ENCODE peak calls at places on chromosomes 7 and 10, in six cellular contexts. R is fibroblast of lung, D is cardiac muscle cell, C is transverse colon, Z is adrenal gland, H is spleen. K is an unnamed sample. For H3K27me3 and H3K4me1, the result is how much of the 10 kb centered on the place peaks cover.

GRCh38 chr7:36985866-36986402 is 261.6 kb upstream of the AOAH start:
- DNase-seq in R (no peak), D (no peak), C (no peak), Z (no peak), H (no peak), K (no peak)

GRCh38 chr7:148110097-148110868 is 480.3 kb upstream of the C7orf33 start:
- DNase-seq in R (no peak), D (peak), C (no peak), Z (peak), H (no peak), K (peak)

GRCh38 chr7:85294176-85294575 is 107.3 kb upstream of the SEMA3D start:
- DNase-seq in R (no peak), D (no peak), C (no peak), Z (no peak), H (no peak), K (no peak)

GRCh38 chr7:76310102-76310957 is 7.9 kb downstream of the HSPB1 start:
- DNase-seq in R (no peak), D (no peak), C (peak), Z (peak), H (no peak), K (no peak)

GRCh38 chr10:99372546-99373271 is 43.6 kb downstream of the CNNM1 start:
- DNase-seq in R (peak), D (no peak), C (no peak), Z (no peak), H (no peak), K (no peak)

GRCh38 chr7:66303454-66304160 is 98.5 kb downstream of the TPST1 start:
- DNase-seq in R (no peak), D (no peak), C (no peak), Z (no peak), H (no peak), K (no peak)

GRCh38 chr7:77367976-77368375 is 48.2 kb downstream of the GSAP start:
- DNase-seq in R (no peak), D (no peak), C (no peak), Z (no peak), H (no peak), K (no peak)

GRCh38 chr7:45073031-45073842 is 15.5 kb downstream of the NACAD start:
- DNase-seq in R (no peak), D (no peak), C (no peak), Z (no peak), H (peak), K (no peak)

GRCh38 chr10:92567952-92568600 is 5.8 kb downstream of the IDE start:
- DNase-seq in R (peak), D (no peak), C (no peak), Z (no peak), H (no peak), K (no peak)

GRCh38 chr7:80848841-80849240 is 70.0 kb downstream of the SEMA3C start:
- DNase-seq in R (no peak), D (no peak), C (no peak), Z (no peak), H (no peak), K (no peak)

GRCh38 chr7:99557940-99558305 is 519 bp upstream of the ZNF655 start:
- DNase-seq in R (no peak), D (no peak), C (no peak), Z (no peak), H (no peak), K (no peak)

GRCh38 chr7:150410680-150411346 is 31.7 kb downstream of the ZNF775 start:
- DNase-seq in R (no peak), D (no peak), C (no peak), Z (no peak), H (no peak), K (no peak)

GRCh38 chr7:36135700-36136099 is 17.4 kb upstream of the EEPD1 start:
- DNase-seq in R (no peak), D (no peak), C (no peak), Z (no peak), H (no peak), K (no peak)

GRCh38 chr7:42991024-42991423 is 58.8 kb downstream of the MRPL32 start:
- DNase-seq in R (peak), D (no peak), C (no peak), Z (no peak), H (no peak), K (no peak)

GRCh38 chr10:83075395-83076072 is 1063.8 kb upstream of the GHITM start:
- DNase-seq in R (no peak), D (no peak), C (no peak), Z (no peak), H (no peak), K (no peak)

GRCh38 chr7:45597286-45597984 is 23.3 kb downstream of the ADCY1 start:
- DNase-seq in R (no peak), D (no peak), C (no peak), Z (no peak), H (no peak), K (no peak)

GRCh38 chr7:49787980-49788379 is 14.5 kb downstream of the VWC2 start:
- DNase-seq in R (no peak), D (no peak), C (no peak), Z (no peak), H (no peak), K (no peak)

GRCh38 chr10:22319559-22320558 is 1.0 kb upstream of the BMI1 start:
- DNase-seq in R (no peak), D (no peak), C (no peak), Z (no peak), H (no peak), K (no peak)

GRCh38 chr7:47779341-47779771 is 168.9 kb downstream of the PKD1L1 start:
- DNase-seq in R (no peak), D (no peak), C (no peak), Z (no peak), H (no peak), K (no peak)

GRCh38 chr10:6292741-6293151 is 90.0 kb downstream of the PFKFB3 start:
- DNase-seq in R (no peak), D (no peak), C (no peak), Z (no peak), H (no peak), K (no peak)

GRCh38 chr10:5534880-5535856 is 10.4 kb downstream of the CALML3 start:
- DNase-seq in R (peak), D (no peak), C (no peak), Z (no peak), H (peak), K (peak)

GRCh38 chr7:108459922-108460551 is 3.8 kb upstream of the NRCAM start:
- DNase-seq in R (peak), D (peak), C (no peak), Z (peak), H (no peak), K (peak)

GRCh38 chr7:18861514-18861913 is 255.9 kb downstream of the TWIST1 start:
- DNase-seq in R (peak), D (no peak), C (no peak), Z (no peak), H (no peak), K (no peak)

GRCh38 chr10:77524300-77524711 is 113.3 kb downstream of the KCNMA1 start:
- DNase-seq in R (peak), D (no peak), C (no peak), Z (no peak), H (no peak), K (no peak)

GRCh38 chr10:86964061-86964846 is 4.0 kb upstream of the ADIRF start:
- DNase-seq in R (no peak), D (no peak), C (no peak), Z (no peak), H (peak), K (no peak)

GRCh38 chr10:104308439-104308903 is 29.8 kb downstream of the ITPRIP start:
- DNase-seq in R (peak), D (no peak), C (no peak), Z (no peak), H (no peak), K (no peak)

GRCh38 chr10:62183857-62184805 is 84.5 kb downstream of the RTKN2 start:
- DNase-seq in R (no peak), D (no peak), C (no peak), Z (no peak), H (no peak), K (no peak)

GRCh38 chr10:15120523-15120922 is 23.4 kb downstream of the RPP38 start:
- DNase-seq in R (peak), D (no peak), C (no peak), Z (no peak), H (no peak), K (no peak)

GRCh38 chr7:148615085-148615750 is 24.7 kb downstream of the C7orf33 start:
- DNase-seq in R (no peak), D (no peak), C (no peak), Z (no peak), H (no peak), K (no peak)

GRCh38 chr7:137282043-137282442 is 61.5 kb downstream of the PTN start:
- DNase-seq in R (peak), D (no peak), C (no peak), Z (no peak), H (no peak), K (no peak)

GRCh38 chr7:95989301-95989700 is 216.9 kb downstream of the DYNC1I1 start:
- DNase-seq in R (no peak), D (peak), C (no peak), Z (no peak), H (no peak), K (peak)

GRCh38 chr10:27783660-27784059 is 38.0 kb upstream of the MKX start:
- DNase-seq in R (peak), D (peak), C (no peak), Z (peak), H (no peak), K (peak)

GRCh38 chr7:135620980-135621850 is 41.1 kb upstream of the STMP1 start:
- DNase-seq in R (peak), D (peak), C (peak), Z (peak), H (no peak), K (peak)

GRCh38 chr7:74506329-74506724 is 52.6 kb downstream of the GTF2IRD1 start:
- DNase-seq in R (no peak), D (no peak), C (no peak), Z (no peak), H (no peak), K (no peak)

GRCh38 chr10:130986828-130987227 is 324.7 kb downstream of the TCERG1L start:
- DNase-seq in R (no peak), D (no peak), C (no peak), Z (no peak), H (no peak), K (no peak)

GRCh38 chr10:78746178-78746763 is 322.5 kb upstream of the ZMIZ1 start:
- DNase-seq in R (no peak), D (no peak), C (no peak), Z (no peak), H (no peak), K (no peak)

GRCh38 chr10:42952931-42953683 is 123.8 kb upstream of the RET start:
- DNase-seq in R (no peak), D (no peak), C (no peak), Z (no peak), H (peak), K (no peak)

GRCh38 chr10:42949287-42949686 is 127.6 kb upstream of the RET start:
- DNase-seq in R (no peak), D (no peak), C (no peak), Z (no peak), H (no peak), K (no peak)

GRCh38 chr10:42952358-42952757 is 124.5 kb upstream of the RET start:
- DNase-seq in R (no peak), D (peak), C (no peak), Z (no peak), H (peak), K (peak)

GRCh38 chr10:42951486-42952251 is 125.2 kb upstream of the RET start:
- DNase-seq in R (no peak), D (peak), C (no peak), Z (no peak), H (peak), K (no peak)

DNA sequence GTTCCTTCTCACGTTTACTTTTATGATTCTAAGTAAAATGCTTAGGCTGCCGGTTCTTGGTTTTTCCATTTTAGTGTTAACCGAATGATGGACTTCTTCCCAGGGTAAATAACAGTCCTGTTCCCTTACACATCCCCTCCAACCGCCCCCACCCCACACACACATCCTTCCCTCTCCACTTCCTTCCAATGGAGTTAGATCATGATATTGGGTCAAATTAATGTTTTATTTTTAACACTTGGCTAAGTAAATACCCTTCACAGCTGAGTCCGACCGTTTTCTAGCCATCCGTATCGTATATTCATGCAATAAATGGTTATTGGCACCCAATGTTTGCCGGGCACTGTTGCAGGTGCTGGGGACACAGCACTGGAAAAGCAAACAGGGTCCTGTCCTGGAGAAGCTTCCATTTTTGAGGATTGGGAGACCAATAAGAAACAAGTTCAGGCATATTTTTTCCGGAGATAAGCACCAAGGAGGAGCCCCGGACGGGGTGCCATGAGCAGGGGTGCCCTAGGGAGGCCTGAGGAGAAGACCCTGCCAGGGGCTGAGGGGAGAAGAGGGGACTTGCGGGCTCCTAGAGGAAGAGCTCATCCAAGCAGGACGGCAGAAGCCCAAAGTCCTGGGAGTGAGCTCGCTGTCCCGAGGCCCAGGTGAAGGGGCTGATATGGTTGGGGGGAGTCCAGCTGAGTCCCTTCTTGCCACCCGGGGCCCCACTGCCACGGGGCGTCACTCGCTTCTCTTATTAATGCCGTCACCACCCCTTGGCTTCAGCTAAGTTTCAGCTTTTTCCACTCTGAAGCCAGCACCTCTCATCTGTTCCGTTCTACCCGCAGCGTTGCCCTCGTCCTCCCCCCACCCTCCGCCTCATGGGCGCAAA is 126.0 kb upstream of the RET start:
- DNase-seq in R (no peak), D (no peak), C (no peak), Z (no peak), H (peak), K (no peak)
- H3K27me3 ChIP-seq in R (under half), D (under half), C (under half), Z (under half), H (under half), K (under half)

GRCh38 chr10:63257784-63258183 is 124.7 kb downstream of the NRBF2 start:
- DNase-seq in R (no peak), D (no peak), C (no peak), Z (no peak), H (no peak), K (no peak)
- H3K4me1 ChIP-seq in R (under half), D (under half), C (half or more), Z (half or more), H (half or more), K (under half)

DNA sequence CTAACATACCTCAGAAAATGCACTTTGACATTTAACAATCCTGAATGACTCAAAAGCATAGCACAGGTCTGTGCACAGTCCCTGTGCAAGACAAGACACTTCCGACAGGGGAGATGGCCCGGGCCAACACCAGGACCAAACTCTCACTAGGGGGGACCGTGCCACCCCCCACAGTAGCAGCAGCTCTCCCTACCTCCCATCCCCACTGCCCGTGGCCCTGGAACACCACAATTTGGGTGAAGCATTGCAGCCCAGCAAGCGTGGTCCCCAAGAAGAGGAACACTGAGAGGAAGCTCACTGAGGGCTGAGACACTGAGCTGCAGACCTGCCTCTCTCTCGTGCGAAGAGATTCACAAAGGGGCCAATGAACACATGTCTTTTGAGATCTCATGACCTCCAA is 26.0 kb downstream of the PTPRN2 start:
- DNase-seq in R (no peak), D (no peak), C (no peak), Z (no peak), H (no peak), K (no peak)
- H3K27me3 ChIP-seq in R (under half), D (under half), C (under half), Z (under half), H (under half), K (under half)

GRCh38 chr10:69160809-69161225 is 19.2 kb upstream of the SUPV3L1 start:
- DNase-seq in R (no peak), D (no peak), C (no peak), Z (no peak), H (no peak), K (no peak)
- H3K4me1 ChIP-seq in R (under half), D (under half), C (under half), Z (under half), H (under half), K (under half)

GRCh38 chr10:117533507-117534281 is 8.9 kb upstream of the EMX2 start:
- DNase-seq in R (no peak), D (no peak), C (no peak), Z (no peak), H (no peak), K (no peak)

GRCh38 chr10:117532003-117532385 is 10.6 kb upstream of the EMX2 start:
- DNase-seq in R (no peak), D (no peak), C (no peak), Z (no peak), H (no peak), K (no peak)

GRCh38 chr10:117530791-117531190 is 11.8 kb upstream of the EMX2 start:
- DNase-seq in R (no peak), D (no peak), C (no peak), Z (no peak), H (no peak), K (no peak)

GRCh38 chr10:117531371-117532002 is 11.1 kb upstream of the EMX2 start:
- DNase-seq in R (no peak), D (no peak), C (no peak), Z (no peak), H (no peak), K (no peak)

GRCh38 chr10:117532451-117533107 is 10.0 kb upstream of the EMX2 start:
- DNase-seq in R (no peak), D (no peak), C (no peak), Z (no peak), H (no peak), K (no peak)
- H3K27me3 ChIP-seq in R (half or more), D (half or more), C (half or more), Z (half or more), H (under half), K (under half)

DNA sequence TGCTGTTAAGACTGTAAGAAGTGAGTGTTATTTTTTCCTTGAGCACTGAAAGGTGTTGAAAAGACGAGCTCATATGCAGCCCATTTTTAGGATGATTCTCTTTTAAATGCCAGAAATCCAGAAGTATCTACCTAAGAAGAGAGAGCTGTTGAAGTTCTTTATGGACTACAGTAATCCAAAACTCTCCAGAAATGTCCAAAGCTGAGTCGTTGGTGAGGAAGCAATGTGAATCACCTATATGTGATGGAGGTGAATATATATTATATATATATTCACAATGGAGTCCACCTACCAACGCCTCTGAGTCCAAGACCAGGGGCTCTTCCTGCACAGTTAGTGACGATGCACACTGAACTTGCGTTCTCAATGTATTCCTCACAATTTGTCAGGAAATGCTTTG is 252.7 kb upstream of the PITRM1 start:
- DNase-seq in R (no peak), D (no peak), C (no peak), Z (no peak), H (no peak), K (no peak)
- H3K4me1 ChIP-seq in R (under half), D (under half), C (half or more), Z (under half), H (under half), K (under half)

GRCh38 chr10:43749940-43750552 is 101.4 kb upstream of the ZNF32 start:
- DNase-seq in R (no peak), D (no peak), C (no peak), Z (no peak), H (no peak), K (no peak)

GRCh38 chr10:43753397-43754061 is 104.8 kb upstream of the ZNF32 start:
- DNase-seq in R (no peak), D (no peak), C (no peak), Z (no peak), H (peak), K (no peak)

GRCh38 chr10:43754569-43755260 is 106.0 kb upstream of the ZNF32 start:
- DNase-seq in R (no peak), D (no peak), C (no peak), Z (no peak), H (no peak), K (no peak)

GRCh38 chr10:43751646-43752045 is 103.0 kb upstream of the ZNF32 start:
- DNase-seq in R (no peak), D (no peak), C (no peak), Z (no peak), H (peak), K (no peak)

DNA sequence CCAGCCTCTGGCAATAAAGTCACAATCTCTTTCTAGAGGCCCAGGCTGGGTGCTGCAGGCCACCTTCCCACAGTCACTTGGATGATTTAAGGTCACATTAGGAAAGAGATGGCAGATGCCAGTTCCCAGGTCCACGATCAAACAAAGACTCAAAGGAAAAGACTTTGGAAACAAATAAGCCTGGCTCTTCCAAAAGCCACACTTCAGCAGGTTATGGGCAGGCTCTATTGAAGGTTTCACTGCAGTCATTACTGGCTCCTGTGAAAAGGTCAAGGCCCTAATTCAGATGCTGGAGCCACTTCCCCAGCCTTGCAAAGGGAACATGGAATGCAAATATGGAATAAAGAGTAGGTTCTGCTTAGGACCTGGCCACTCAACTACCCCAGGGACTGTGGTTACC is 104.0 kb upstream of the ZNF32 start:
- DNase-seq in R (no peak), D (no peak), C (no peak), Z (no peak), H (no peak), K (no peak)
- H3K27me3 ChIP-seq in R (under half), D (under half), C (under half), Z (under half), H (under half), K (under half)

DNA sequence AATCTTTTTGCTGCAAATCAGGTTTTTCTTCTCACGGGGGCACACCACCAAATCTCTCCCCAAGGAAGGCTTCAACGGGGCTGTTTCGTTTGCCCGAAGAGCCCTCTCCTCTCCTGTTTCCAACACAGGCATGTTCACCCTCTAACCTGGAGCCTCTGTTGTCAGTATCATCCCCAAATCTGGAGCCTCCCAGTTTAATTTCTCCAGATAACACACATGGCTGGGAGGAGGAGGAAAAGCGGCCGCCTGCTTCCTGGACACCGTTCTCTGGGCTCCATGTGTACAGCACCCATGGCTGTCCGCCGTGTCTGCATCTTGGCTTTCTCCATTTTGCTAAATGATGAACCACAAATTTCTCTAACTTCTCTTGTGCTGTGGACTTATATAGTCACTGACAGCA is 214.5 kb downstream of the DIP2C start:
- DNase-seq in R (no peak), D (no peak), C (no peak), Z (no peak), H (no peak), K (no peak)
- H3K4me1 ChIP-seq in R (under half), D (under half), C (under half), Z (under half), H (under half), K (under half)

GRCh38 chr7:7653140-7653539 is 12.6 kb downstream of the UMAD1 start:
- DNase-seq in R (no peak), D (no peak), C (no peak), Z (no peak), H (no peak), K (no peak)
- H3K27me3 ChIP-seq in R (under half), D (under half), C (under half), Z (under half), H (under half), K (under half)

K was measured in Caco-2.